ENCODE peak calls at places on chromosomes 6 and 20, in nine cellular contexts. One of them, this sample, is unnamed.

GRCh38 chr6:42813074-42813645 is 31.3 kb downstream of the BICRAL start:
- DNase-seq in HTR-8/SVneo: no peak
- DNase-seq in kidney tubule cell: no peak
- DNase-seq in stimulated activated naive CD8-positive, alpha-beta T cell treated with anti-CD3 and anti-CD28 coated beads, Interleukin-15, Interleukin-2, amounts not matched to agents 100 U/mL and 50 U/mL, for 24 hours: no peak
- DNase-seq in EL: no peak
- DNase-seq in non-pigmented ciliary epithelial cell: no peak
- DNase-seq in AG04449: no peak
- DNase-seq in NCI-H510A treated with DMSO at 0.1 percent for 48 hours: no peak
- DNase-seq in C1 segment of cervical spinal cord: no peak
- DNase-seq in this sample: no peak

GRCh38 chr6:166461821-166462460 is 79.2 kb upstream of the MPC1 start:
- DNase-seq in HTR-8/SVneo: no peak
- DNase-seq in kidney tubule cell: no peak
- DNase-seq in stimulated activated naive CD8-positive, alpha-beta T cell treated with anti-CD3 and anti-CD28 coated beads, Interleukin-15, Interleukin-2, amounts not matched to agents 100 U/mL and 50 U/mL, for 24 hours: no peak
- DNase-seq in EL: no peak
- DNase-seq in non-pigmented ciliary epithelial cell: no peak
- DNase-seq in AG04449: no peak
- DNase-seq in NCI-H510A treated with DMSO at 0.1 percent for 48 hours: no peak
- DNase-seq in C1 segment of cervical spinal cord: no peak
- DNase-seq in this sample: no peak

GRCh38 chr20:20452254-20452676 is 84.4 kb downstream of the INSM1 start:
- DNase-seq in HTR-8/SVneo: no peak
- DNase-seq in kidney tubule cell: no peak
- DNase-seq in stimulated activated naive CD8-positive, alpha-beta T cell treated with anti-CD3 and anti-CD28 coated beads, Interleukin-15, Interleukin-2, amounts not matched to agents 100 U/mL and 50 U/mL, for 24 hours: peak
- DNase-seq in EL: peak
- DNase-seq in non-pigmented ciliary epithelial cell: peak
- DNase-seq in AG04449: peak
- DNase-seq in NCI-H510A treated with DMSO at 0.1 percent for 48 hours: peak
- DNase-seq in C1 segment of cervical spinal cord: peak
- DNase-seq in this sample: no peak

GRCh38 chr6:72238900-72239299 is 352.6 kb downstream of the RIMS1 start:
- DNase-seq in HTR-8/SVneo: no peak
- DNase-seq in kidney tubule cell: no peak
- DNase-seq in stimulated activated naive CD8-positive, alpha-beta T cell treated with anti-CD3 and anti-CD28 coated beads, Interleukin-15, Interleukin-2, amounts not matched to agents 100 U/mL and 50 U/mL, for 24 hours: no peak
- DNase-seq in EL: peak
- DNase-seq in non-pigmented ciliary epithelial cell: peak
- DNase-seq in AG04449: no peak
- DNase-seq in NCI-H510A treated with DMSO at 0.1 percent for 48 hours: no peak
- DNase-seq in C1 segment of cervical spinal cord: no peak
- DNase-seq in this sample: no peak

GRCh38 chr6:90025418-90026089 is 131.3 kb downstream of the GJA10 start:
- DNase-seq in HTR-8/SVneo: peak
- DNase-seq in kidney tubule cell: peak
- DNase-seq in stimulated activated naive CD8-positive, alpha-beta T cell treated with anti-CD3 and anti-CD28 coated beads, Interleukin-15, Interleukin-2, amounts not matched to agents 100 U/mL and 50 U/mL, for 24 hours: peak
- DNase-seq in EL: peak
- DNase-seq in non-pigmented ciliary epithelial cell: peak
- DNase-seq in AG04449: peak
- DNase-seq in NCI-H510A treated with DMSO at 0.1 percent for 48 hours: no peak
- DNase-seq in C1 segment of cervical spinal cord: no peak
- DNase-seq in this sample: no peak

GRCh38 chr20:63009988-63010769 is 3.4 kb upstream of the BHLHE23 start:
- DNase-seq in HTR-8/SVneo: no peak
- DNase-seq in kidney tubule cell: peak
- DNase-seq in stimulated activated naive CD8-positive, alpha-beta T cell treated with anti-CD3 and anti-CD28 coated beads, Interleukin-15, Interleukin-2, amounts not matched to agents 100 U/mL and 50 U/mL, for 24 hours: peak
- DNase-seq in EL: no peak
- DNase-seq in non-pigmented ciliary epithelial cell: peak
- DNase-seq in AG04449: no peak
- DNase-seq in NCI-H510A treated with DMSO at 0.1 percent for 48 hours: no peak
- DNase-seq in C1 segment of cervical spinal cord: no peak
- DNase-seq in this sample: peak

GRCh38 chr6:95084867-95085266 is 492.5 kb upstream of the MANEA start:
- DNase-seq in HTR-8/SVneo: no peak
- DNase-seq in kidney tubule cell: no peak
- DNase-seq in stimulated activated naive CD8-positive, alpha-beta T cell treated with anti-CD3 and anti-CD28 coated beads, Interleukin-15, Interleukin-2, amounts not matched to agents 100 U/mL and 50 U/mL, for 24 hours: no peak
- DNase-seq in EL: no peak
- DNase-seq in non-pigmented ciliary epithelial cell: no peak
- DNase-seq in AG04449: no peak
- DNase-seq in NCI-H510A treated with DMSO at 0.1 percent for 48 hours: no peak
- DNase-seq in C1 segment of cervical spinal cord: no peak
- DNase-seq in this sample: no peak

GRCh38 chr6:52524921-52525320 is 51.9 kb downstream of the TRAM2 start:
- DNase-seq in HTR-8/SVneo: no peak
- DNase-seq in kidney tubule cell: no peak
- DNase-seq in stimulated activated naive CD8-positive, alpha-beta T cell treated with anti-CD3 and anti-CD28 coated beads, Interleukin-15, Interleukin-2, amounts not matched to agents 100 U/mL and 50 U/mL, for 24 hours: no peak
- DNase-seq in EL: no peak
- DNase-seq in non-pigmented ciliary epithelial cell: no peak
- DNase-seq in AG04449: no peak
- DNase-seq in NCI-H510A treated with DMSO at 0.1 percent for 48 hours: no peak
- DNase-seq in C1 segment of cervical spinal cord: no peak
- DNase-seq in this sample: no peak

GRCh38 chr20:63620991-63621390 is 5.9 kb downstream of the GMEB2 start:
- DNase-seq in HTR-8/SVneo: no peak
- DNase-seq in kidney tubule cell: no peak
- DNase-seq in stimulated activated naive CD8-positive, alpha-beta T cell treated with anti-CD3 and anti-CD28 coated beads, Interleukin-15, Interleukin-2, amounts not matched to agents 100 U/mL and 50 U/mL, for 24 hours: no peak
- DNase-seq in EL: no peak
- DNase-seq in non-pigmented ciliary epithelial cell: no peak
- DNase-seq in AG04449: no peak
- DNase-seq in NCI-H510A treated with DMSO at 0.1 percent for 48 hours: no peak
- DNase-seq in C1 segment of cervical spinal cord: no peak
- DNase-seq in this sample: no peak

GRCh38 chr6:130307752-130308361 is 58.0 kb upstream of the TMEM200A start:
- DNase-seq in HTR-8/SVneo: no peak
- DNase-seq in kidney tubule cell: peak
- DNase-seq in stimulated activated naive CD8-positive, alpha-beta T cell treated with anti-CD3 and anti-CD28 coated beads, Interleukin-15, Interleukin-2, amounts not matched to agents 100 U/mL and 50 U/mL, for 24 hours: no peak
- DNase-seq in EL: peak
- DNase-seq in non-pigmented ciliary epithelial cell: peak
- DNase-seq in AG04449: peak
- DNase-seq in NCI-H510A treated with DMSO at 0.1 percent for 48 hours: no peak
- DNase-seq in C1 segment of cervical spinal cord: no peak
- DNase-seq in this sample: no peak

GRCh38 chr6:16639689-16640480 is 121.4 kb downstream of the ATXN1 start:
- DNase-seq in HTR-8/SVneo: peak
- DNase-seq in kidney tubule cell: peak
- DNase-seq in stimulated activated naive CD8-positive, alpha-beta T cell treated with anti-CD3 and anti-CD28 coated beads, Interleukin-15, Interleukin-2, amounts not matched to agents 100 U/mL and 50 U/mL, for 24 hours: no peak
- DNase-seq in EL: peak
- DNase-seq in non-pigmented ciliary epithelial cell: peak
- DNase-seq in AG04449: no peak
- DNase-seq in NCI-H510A treated with DMSO at 0.1 percent for 48 hours: no peak
- DNase-seq in C1 segment of cervical spinal cord: no peak
- DNase-seq in this sample: no peak

GRCh38 chr6:135163440-135163738 is 17.7 kb upstream of the MYB start:
- DNase-seq in HTR-8/SVneo: no peak
- DNase-seq in kidney tubule cell: no peak
- DNase-seq in stimulated activated naive CD8-positive, alpha-beta T cell treated with anti-CD3 and anti-CD28 coated beads, Interleukin-15, Interleukin-2, amounts not matched to agents 100 U/mL and 50 U/mL, for 24 hours: peak
- DNase-seq in EL: no peak
- DNase-seq in non-pigmented ciliary epithelial cell: no peak
- DNase-seq in AG04449: no peak
- DNase-seq in NCI-H510A treated with DMSO at 0.1 percent for 48 hours: no peak
- DNase-seq in C1 segment of cervical spinal cord: no peak
- DNase-seq in this sample: no peak

GRCh38 chr6:170208651-170209353 is 82.1 kb downstream of the DLL1 start:
- DNase-seq in HTR-8/SVneo: no peak
- DNase-seq in kidney tubule cell: no peak
- DNase-seq in stimulated activated naive CD8-positive, alpha-beta T cell treated with anti-CD3 and anti-CD28 coated beads, Interleukin-15, Interleukin-2, amounts not matched to agents 100 U/mL and 50 U/mL, for 24 hours: no peak
- DNase-seq in EL: no peak
- DNase-seq in non-pigmented ciliary epithelial cell: no peak
- DNase-seq in AG04449: no peak
- DNase-seq in NCI-H510A treated with DMSO at 0.1 percent for 48 hours: no peak
- DNase-seq in C1 segment of cervical spinal cord: no peak
- DNase-seq in this sample: no peak

GRCh38 chr20:57475388-57476072 is 49.4 kb downstream of the CTCFL start:
- DNase-seq in HTR-8/SVneo: no peak
- DNase-seq in kidney tubule cell: no peak
- DNase-seq in stimulated activated naive CD8-positive, alpha-beta T cell treated with anti-CD3 and anti-CD28 coated beads, Interleukin-15, Interleukin-2, amounts not matched to agents 100 U/mL and 50 U/mL, for 24 hours: peak
- DNase-seq in EL: no peak
- DNase-seq in non-pigmented ciliary epithelial cell: no peak
- DNase-seq in AG04449: no peak
- DNase-seq in NCI-H510A treated with DMSO at 0.1 percent for 48 hours: no peak
- DNase-seq in C1 segment of cervical spinal cord: no peak
- DNase-seq in this sample: no peak

GRCh38 chr6:39765508-39766065 is 26.6 kb upstream of the DAAM2 start:
- DNase-seq in HTR-8/SVneo: no peak
- DNase-seq in kidney tubule cell: peak
- DNase-seq in stimulated activated naive CD8-positive, alpha-beta T cell treated with anti-CD3 and anti-CD28 coated beads, Interleukin-15, Interleukin-2, amounts not matched to agents 100 U/mL and 50 U/mL, for 24 hours: no peak
- DNase-seq in EL: no peak
- DNase-seq in non-pigmented ciliary epithelial cell: no peak
- DNase-seq in AG04449: no peak
- DNase-seq in NCI-H510A treated with DMSO at 0.1 percent for 48 hours: no peak
- DNase-seq in C1 segment of cervical spinal cord: no peak
- DNase-seq in this sample: no peak

GRCh38 chr6:113847435-113847834 is 9.7 kb upstream of the MARCKS start:
- DNase-seq in HTR-8/SVneo: no peak
- DNase-seq in kidney tubule cell: peak
- DNase-seq in stimulated activated naive CD8-positive, alpha-beta T cell treated with anti-CD3 and anti-CD28 coated beads, Interleukin-15, Interleukin-2, amounts not matched to agents 100 U/mL and 50 U/mL, for 24 hours: no peak
- DNase-seq in EL: peak
- DNase-seq in non-pigmented ciliary epithelial cell: no peak
- DNase-seq in AG04449: no peak
- DNase-seq in NCI-H510A treated with DMSO at 0.1 percent for 48 hours: no peak
- DNase-seq in C1 segment of cervical spinal cord: no peak
- DNase-seq in this sample: no peak

GRCh38 chr6:23905301-23905700 is 220.7 kb upstream of the NRSN1 start:
- DNase-seq in HTR-8/SVneo: no peak
- DNase-seq in kidney tubule cell: no peak
- DNase-seq in stimulated activated naive CD8-positive, alpha-beta T cell treated with anti-CD3 and anti-CD28 coated beads, Interleukin-15, Interleukin-2, amounts not matched to agents 100 U/mL and 50 U/mL, for 24 hours: no peak
- DNase-seq in EL: no peak
- DNase-seq in non-pigmented ciliary epithelial cell: no peak
- DNase-seq in AG04449: no peak
- DNase-seq in NCI-H510A treated with DMSO at 0.1 percent for 48 hours: no peak
- DNase-seq in C1 segment of cervical spinal cord: no peak
- DNase-seq in this sample: no peak

GRCh38 chr6:143615785-143616184 is 62.0 kb upstream of the PHACTR2 start:
- DNase-seq in HTR-8/SVneo: no peak
- DNase-seq in kidney tubule cell: no peak
- DNase-seq in stimulated activated naive CD8-positive, alpha-beta T cell treated with anti-CD3 and anti-CD28 coated beads, Interleukin-15, Interleukin-2, amounts not matched to agents 100 U/mL and 50 U/mL, for 24 hours: no peak
- DNase-seq in EL: no peak
- DNase-seq in non-pigmented ciliary epithelial cell: no peak
- DNase-seq in AG04449: no peak
- DNase-seq in NCI-H510A treated with DMSO at 0.1 percent for 48 hours: no peak
- DNase-seq in C1 segment of cervical spinal cord: no peak
- DNase-seq in this sample: no peak

GRCh38 chr6:144285548-144285797 is 338 bp downstream of the UTRN start:
- DNase-seq in HTR-8/SVneo: no peak
- DNase-seq in kidney tubule cell: no peak
- DNase-seq in stimulated activated naive CD8-positive, alpha-beta T cell treated with anti-CD3 and anti-CD28 coated beads, Interleukin-15, Interleukin-2, amounts not matched to agents 100 U/mL and 50 U/mL, for 24 hours: peak
- DNase-seq in EL: no peak
- DNase-seq in non-pigmented ciliary epithelial cell: no peak
- DNase-seq in AG04449: no peak
- DNase-seq in NCI-H510A treated with DMSO at 0.1 percent for 48 hours: no peak
- DNase-seq in C1 segment of cervical spinal cord: no peak
- DNase-seq in this sample: no peak

GRCh38 chr20:50577175-50578018 is 67.2 kb downstream of the PTPN1 start:
- DNase-seq in HTR-8/SVneo: no peak
- DNase-seq in kidney tubule cell: no peak
- DNase-seq in stimulated activated naive CD8-positive, alpha-beta T cell treated with anti-CD3 and anti-CD28 coated beads, Interleukin-15, Interleukin-2, amounts not matched to agents 100 U/mL and 50 U/mL, for 24 hours: no peak
- DNase-seq in EL: no peak
- DNase-seq in non-pigmented ciliary epithelial cell: no peak
- DNase-seq in AG04449: no peak
- DNase-seq in NCI-H510A treated with DMSO at 0.1 percent for 48 hours: peak
- DNase-seq in C1 segment of cervical spinal cord: no peak
- DNase-seq in this sample: no peak

GRCh38 chr20:35508493-35509218 is 20.8 kb downstream of the C20orf173 start:
- DNase-seq in HTR-8/SVneo: no peak
- DNase-seq in kidney tubule cell: no peak
- DNase-seq in stimulated activated naive CD8-positive, alpha-beta T cell treated with anti-CD3 and anti-CD28 coated beads, Interleukin-15, Interleukin-2, amounts not matched to agents 100 U/mL and 50 U/mL, for 24 hours: no peak
- DNase-seq in EL: no peak
- DNase-seq in non-pigmented ciliary epithelial cell: no peak
- DNase-seq in AG04449: no peak
- DNase-seq in NCI-H510A treated with DMSO at 0.1 percent for 48 hours: no peak
- DNase-seq in C1 segment of cervical spinal cord: no peak
- DNase-seq in this sample: no peak

GRCh38 chr6:21024621-21025020 is 490.4 kb downstream of the CDKAL1 start:
- DNase-seq in HTR-8/SVneo: no peak
- DNase-seq in kidney tubule cell: no peak
- DNase-seq in stimulated activated naive CD8-positive, alpha-beta T cell treated with anti-CD3 and anti-CD28 coated beads, Interleukin-15, Interleukin-2, amounts not matched to agents 100 U/mL and 50 U/mL, for 24 hours: no peak
- DNase-seq in EL: no peak
- DNase-seq in non-pigmented ciliary epithelial cell: no peak
- DNase-seq in AG04449: no peak
- DNase-seq in NCI-H510A treated with DMSO at 0.1 percent for 48 hours: no peak
- DNase-seq in C1 segment of cervical spinal cord: no peak
- DNase-seq in this sample: no peak

This sample was measured in activated naive CD8-positive, alpha-beta T cell treated with anti-CD3 and anti-CD28 coated beads, Interleukin-2, amount 50 U/mL, for 16 hours.